ENCODE peak calls at places on chromosome 19, in eight cellular contexts. J is SK-N-SH, E is mucosa of descending colon, A is body of pancreas, B is MM.1S, U is fibroblast of lung, W is BE2C, P is breast epithelium. M is an unnamed sample. For H3K4me1, the result is how much of the 10 kb centered on the place peaks cover.

GRCh38 chr19:37980419-37980975 is 73.5 kb downstream of the SIPA1L3 start:
- DNase-seq in J (no peak), E (no peak), A (no peak), B (no peak), U (peak), W (no peak), P (no peak), M (no peak)

GRCh38 chr19:49588370-49589122 is 2.4 kb upstream of the PRR12 start:
- DNase-seq in J (no peak), E (no peak), A (no peak), B (peak), U (no peak), W (no peak), P (no peak), M (no peak)

GRCh38 chr19:48646192-48646911 is 365 bp upstream of the CA11 start:
- DNase-seq in J (peak), E (peak), A (peak), B (peak), U (peak), W (peak), P (peak), M (peak)

GRCh38 chr19:46080561-46080960 is 39.8 kb upstream of the IGFL4 start:
- DNase-seq in J (no peak), E (no peak), A (no peak), B (no peak), U (peak), W (no peak), P (no peak), M (no peak)

GRCh38 chr19:54792814-54793213 is 10.6 kb upstream of the KIR2DL4 start:
- DNase-seq in J (no peak), E (no peak), A (no peak), B (peak), U (no peak), W (no peak), P (no peak), M (no peak)

GRCh38 chr19:50651174-50651573 is 1.9 kb downstream of the C19orf81 start:
- DNase-seq in J (no peak), E (no peak), A (no peak), B (no peak), U (no peak), W (no peak), P (no peak), M (no peak)

GRCh38 chr19:33388817-33389573 is 15.5 kb downstream of the CEBPG start:
- DNase-seq in J (peak), E (peak), A (no peak), B (no peak), U (no peak), W (peak), P (no peak), M (no peak)

GRCh38 chr19:29467824-29468401 is 57.9 kb upstream of the VSTM2B start:
- DNase-seq in J (peak), E (no peak), A (no peak), B (peak), U (no peak), W (peak), P (no peak), M (no peak)

GRCh38 chr19:42023121-42023942 is 29.3 kb upstream of the ATP1A3 start:
- DNase-seq in J (peak), E (no peak), A (no peak), B (peak), U (peak), W (peak), P (no peak), M (no peak)

GRCh38 chr19:33436360-33437345 is 63.1 kb downstream of the CEBPG start:
- DNase-seq in J (peak), E (peak), A (no peak), B (no peak), U (no peak), W (peak), P (no peak), M (no peak)

GRCh38 chr19:38709671-38710415 is 34.4 kb downstream of the CAPN12 start:
- DNase-seq in J (no peak), E (no peak), A (no peak), B (no peak), U (no peak), W (no peak), P (no peak), M (no peak)

GRCh38 chr19:53192771-53193533 is at the start of gene ZNF665:
- DNase-seq in J (peak), E (peak), A (peak), B (no peak), U (peak), W (peak), P (peak), M (peak)

GRCh38 chr19:35030257-35031071 is at the start of gene SCN1B:
- DNase-seq in J (peak), E (no peak), A (peak), B (no peak), U (peak), W (peak), P (no peak), M (no peak)

GRCh38 chr19:19403373-19403901 is 2.0 kb upstream of the GATAD2A start:
- DNase-seq in J (no peak), E (no peak), A (no peak), B (no peak), U (peak), W (no peak), P (no peak), M (no peak)

GRCh38 chr19:50478901-50479715 is 2.5 kb upstream of the GARIN5A start:
- DNase-seq in J (no peak), E (no peak), A (no peak), B (no peak), U (peak), W (peak), P (no peak), M (no peak)

GRCh38 chr19:33221641-33222040 is 4.0 kb downstream of the SLC7A10 start:
- DNase-seq in J (no peak), E (no peak), A (no peak), B (no peak), U (peak), W (no peak), P (no peak), M (no peak)

GRCh38 chr19:11446271-11446651 is 10.8 kb downstream of the PRKCSH start:
- DNase-seq in J (no peak), E (no peak), A (no peak), B (no peak), U (no peak), W (no peak), P (no peak), M (no peak)

GRCh38 chr19:53388904-53389303 is 6.0 kb upstream of the ZNF765 start:
- DNase-seq in J (no peak), E (no peak), A (no peak), B (no peak), U (no peak), W (no peak), P (no peak), M (no peak)

GRCh38 chr19:51146751-51147150 is 4.7 kb downstream of the SIGLEC7 start:
- DNase-seq in J (no peak), E (peak), A (no peak), B (no peak), U (no peak), W (no peak), P (no peak), M (no peak)

GRCh38 chr19:6126335-6126974 is 9.0 kb upstream of the ACSBG2 start:
- DNase-seq in J (peak), E (no peak), A (no peak), B (peak), U (peak), W (peak), P (no peak), M (no peak)

GRCh38 chr19:33394006-33394722 is 20.7 kb downstream of the CEBPG start:
- DNase-seq in J (no peak), E (peak), A (no peak), B (no peak), U (peak), W (peak), P (no peak), M (peak)

GRCh38 chr19:48484931-48485612 is 15.9 kb downstream of the CYTH2 start:
- DNase-seq in J (no peak), E (no peak), A (no peak), B (no peak), U (no peak), W (peak), P (no peak), M (no peak)

GRCh38 chr19:53655042-53655665 is 23.4 kb downstream of the DPRX start:
- DNase-seq in J (no peak), E (no peak), A (no peak), B (no peak), U (no peak), W (no peak), P (no peak), M (no peak)

GRCh38 chr19:38975861-38976271 is 324 bp upstream of the FBXO17 start:
- DNase-seq in J (no peak), E (no peak), A (peak), B (no peak), U (peak), W (no peak), P (no peak), M (no peak)

GRCh38 chr19:6699935-6700334 is 20.5 kb downstream of the C3 start:
- DNase-seq in J (no peak), E (no peak), A (no peak), B (no peak), U (no peak), W (no peak), P (no peak), M (no peak)

GRCh38 chr19:46481187-46481586 is 9.8 kb upstream of the PNMA8A start:
- DNase-seq in J (no peak), E (no peak), A (no peak), B (no peak), U (peak), W (no peak), P (no peak), M (no peak)

GRCh38 chr19:48970923-48971395 is 5.8 kb downstream of the FTL start:
- DNase-seq in J (peak), E (peak), A (peak), B (peak), U (peak), W (peak), P (no peak), M (peak)

GRCh38 chr19:57103573-57104277 is 16.1 kb upstream of the USP29 start:
- DNase-seq in J (peak), E (no peak), A (peak), B (peak), U (peak), W (peak), P (peak), M (peak)

GRCh38 chr19:8610041-8610927 is at the start of gene ADAMTS10:
- DNase-seq in J (peak), E (no peak), A (no peak), B (no peak), U (peak), W (no peak), P (no peak), M (no peak)

GRCh38 chr19:23049256-23049655 is 46.3 kb upstream of the ZNF728 start:
- DNase-seq in J (no peak), E (no peak), A (no peak), B (no peak), U (no peak), W (no peak), P (no peak), M (no peak)

GRCh38 chr19:46608581-46609345 is 7.6 kb downstream of the CALM3 start:
- DNase-seq in J (peak), E (no peak), A (peak), B (no peak), U (no peak), W (no peak), P (no peak), M (peak)

GRCh38 chr19:45179063-45179847 is 671 bp downstream of the BLOC1S3 start:
- DNase-seq in J (peak), E (peak), A (peak), B (peak), U (peak), W (peak), P (no peak), M (no peak)

GRCh38 chr19:49684251-49684982 is 5.0 kb upstream of the ADM5 start:
- DNase-seq in J (peak), E (no peak), A (no peak), B (no peak), U (no peak), W (peak), P (no peak), M (no peak)

GRCh38 chr19:12789098-12789903 is 2.0 kb upstream of the JUNB start:
- DNase-seq in J (no peak), E (no peak), A (no peak), B (peak), U (no peak), W (peak), P (no peak), M (no peak)
- H3K4me1 ChIP-seq in J (half or more), E (under half), A (half or more), B (under half), U (under half), W (under half), P (under half), M (half or more)

GRCh38 chr19:4090351-4091220 is 23.9 kb upstream of the ZBTB7A start:
- DNase-seq in J (no peak), E (no peak), A (no peak), B (no peak), U (no peak), W (no peak), P (no peak), M (no peak)

GRCh38 chr19:4089946-4090345 is 23.2 kb upstream of the ZBTB7A start:
- DNase-seq in J (no peak), E (no peak), A (no peak), B (no peak), U (no peak), W (no peak), P (no peak), M (no peak)

GRCh38 chr19:4088975-4089374 is 22.3 kb upstream of the ZBTB7A start:
- DNase-seq in J (no peak), E (no peak), A (no peak), B (no peak), U (no peak), W (no peak), P (no peak), M (no peak)

GRCh38 chr19:4088065-4088679 is 21.5 kb upstream of the ZBTB7A start:
- DNase-seq in J (no peak), E (no peak), A (no peak), B (no peak), U (no peak), W (no peak), P (no peak), M (no peak)

DNA sequence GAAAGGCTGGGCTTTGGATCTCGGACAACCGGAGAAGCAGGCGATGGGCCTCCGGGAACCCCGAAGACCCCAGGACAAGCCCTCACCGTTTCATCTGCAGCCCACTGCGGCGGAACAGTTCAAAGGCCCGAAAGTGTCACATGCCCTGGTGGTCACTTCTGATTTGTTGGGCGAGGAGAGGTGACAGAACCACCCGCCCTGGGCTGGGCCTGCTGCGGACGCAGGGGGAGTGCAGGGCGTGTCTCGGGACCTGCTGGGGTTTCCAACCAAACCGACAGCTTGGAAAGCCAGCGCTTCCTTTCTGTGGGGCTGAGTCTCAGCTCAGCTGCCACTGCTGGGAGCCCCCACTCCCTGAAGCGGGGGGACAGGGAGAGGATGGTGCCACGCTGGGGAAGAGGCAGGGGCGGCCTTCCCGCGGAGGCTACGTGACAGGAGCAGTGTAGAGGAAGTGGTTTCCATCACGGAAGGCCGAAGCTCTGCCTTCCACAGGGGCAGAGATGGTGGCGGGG is 22.8 kb upstream of the ZBTB7A start:
- DNase-seq in J (no peak), E (peak), A (no peak), B (no peak), U (no peak), W (no peak), P (no peak), M (no peak)
- H3K4me3 ChIP-seq in J (no peak), E (no peak), A (no peak), B (no peak), U (no peak), W (no peak), P (peak), M (peak)

GRCh38 chr19:12995596-12996541 is 594 bp downstream of the NFIX start:
- DNase-seq in J (peak), E (no peak), A (no peak), B (no peak), U (no peak), W (no peak), P (no peak), M (no peak)
- H3K4me1 ChIP-seq in J (under half), E (under half), A (under half), B (under half), U (under half), W (under half), P (under half), M (under half)

DNA sequence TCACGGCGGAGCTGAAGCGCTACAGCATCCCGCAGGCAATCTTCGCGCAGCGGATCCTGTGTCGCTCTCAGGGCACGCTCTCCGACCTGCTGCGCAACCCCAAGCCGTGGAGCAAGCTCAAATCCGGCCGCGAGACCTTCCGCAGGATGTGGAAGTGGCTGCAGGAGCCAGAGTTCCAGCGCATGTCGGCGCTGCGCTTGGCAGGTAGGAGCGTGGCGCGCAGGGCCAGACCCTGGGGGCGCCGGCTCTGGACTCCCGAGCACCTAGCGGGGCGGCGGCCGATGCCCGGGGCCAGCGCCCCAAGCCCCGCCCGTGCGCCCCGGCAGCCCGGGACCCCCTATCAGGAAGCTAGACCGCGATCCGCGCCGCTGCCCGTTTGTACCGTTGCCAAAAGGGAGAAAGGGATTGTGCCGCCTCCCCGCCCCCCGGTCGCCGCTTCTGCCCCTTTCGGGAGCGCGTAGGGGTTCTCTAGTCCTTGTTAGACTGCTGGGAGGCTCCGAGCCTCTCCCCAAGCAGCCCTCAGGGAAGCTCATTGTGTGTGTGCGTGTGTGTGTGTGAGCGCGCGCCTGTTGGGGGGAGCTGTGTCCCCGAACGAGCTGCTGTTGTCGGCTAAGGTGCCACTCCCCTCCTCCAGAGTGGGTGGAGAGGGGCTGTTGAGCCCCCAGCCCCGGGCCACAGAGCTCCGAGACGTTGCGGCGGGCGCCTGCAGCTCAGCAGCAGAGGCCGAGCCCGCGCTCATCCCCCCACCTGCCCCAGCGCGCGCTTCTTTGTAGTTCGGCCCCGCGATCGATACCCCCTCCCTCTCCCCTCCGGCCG is 1.6 kb downstream of the ONECUT3 start:
- DNase-seq in J (no peak), E (no peak), A (no peak), B (no peak), U (peak), W (no peak), P (no peak), M (no peak)
- H3K4me3 ChIP-seq in J (no peak), E (no peak), A (no peak), B (no peak), U (no peak), W (no peak), P (no peak), M (no peak)

DNA sequence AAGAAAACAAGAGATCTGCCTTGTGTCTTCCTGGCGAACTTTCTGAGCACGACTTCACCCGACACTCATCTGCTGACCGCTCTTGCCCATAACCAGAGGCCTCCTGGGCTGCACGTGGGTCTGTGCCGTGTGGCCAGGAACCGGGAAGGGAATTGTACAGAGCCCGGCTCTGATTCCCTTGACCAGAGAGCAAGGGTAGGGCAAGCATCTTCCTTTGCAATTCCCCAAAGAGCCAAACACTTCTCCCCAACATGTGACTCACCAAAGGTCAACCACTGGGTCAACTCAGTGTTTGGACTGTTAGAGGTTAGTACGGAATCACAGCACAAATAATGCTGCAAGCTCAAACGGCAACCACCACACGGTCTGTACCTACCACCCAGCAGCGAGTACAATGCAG is 48.9 kb downstream of the KLF2 start:
- DNase-seq in J (no peak), E (no peak), A (no peak), B (no peak), U (peak), W (no peak), P (no peak), M (peak)
- H3K4me1 ChIP-seq in J (under half), E (under half), A (under half), B (under half), U (under half), W (under half), P (under half), M (under half)

GRCh38 chr19:18203863-18204393 is at the start of gene RAB3A:
- DNase-seq in J (peak), E (peak), A (peak), B (peak), U (peak), W (peak), P (peak), M (peak)

GRCh38 chr19:18204394-18205179 is 745 bp upstream of the RAB3A start:
- DNase-seq in J (peak), E (no peak), A (peak), B (no peak), U (no peak), W (peak), P (no peak), M (peak)

GRCh38 chr19:18205180-18205915 is 1.5 kb upstream of the RAB3A start:
- DNase-seq in J (peak), E (peak), A (peak), B (peak), U (peak), W (peak), P (peak), M (peak)

GRCh38 chr19:18208098-18208951 is 4.5 kb upstream of the RAB3A start:
- DNase-seq in J (peak), E (no peak), A (peak), B (peak), U (peak), W (peak), P (no peak), M (no peak)

DNA sequence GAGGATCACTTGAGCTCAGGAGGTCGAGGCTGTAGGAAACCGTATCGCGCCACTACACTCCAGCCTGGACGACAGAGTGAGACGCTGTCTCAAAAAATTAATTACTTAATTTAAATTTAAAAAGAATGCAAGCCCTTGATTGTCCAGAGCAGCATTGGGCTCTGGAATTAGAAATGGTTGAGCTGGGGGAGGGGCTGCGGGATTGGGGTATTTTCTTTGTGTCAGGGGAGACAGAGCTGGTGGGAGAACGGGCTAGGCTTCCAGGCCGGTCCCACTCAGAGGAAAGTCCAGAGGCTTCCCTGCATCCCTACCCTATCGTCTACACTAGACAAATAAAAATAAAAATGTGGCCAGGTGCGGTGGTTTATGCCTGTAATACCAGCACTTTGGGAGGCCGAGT is 2.2 kb upstream of the RAB3A start:
- DNase-seq in J (no peak), E (no peak), A (no peak), B (no peak), U (no peak), W (no peak), P (no peak), M (no peak)
- H3K4me3 ChIP-seq in J (no peak), E (no peak), A (no peak), B (no peak), U (no peak), W (no peak), P (no peak), M (no peak)

GRCh38 chr19:40279761-40280607 is 5.2 kb downstream of the AKT2 start:
- DNase-seq in J (peak), E (no peak), A (no peak), B (no peak), U (no peak), W (no peak), P (no peak), M (no peak)

GRCh38 chr19:40279120-40279551 is 6.0 kb downstream of the AKT2 start:
- DNase-seq in J (peak), E (peak), A (no peak), B (no peak), U (peak), W (no peak), P (no peak), M (peak)

GRCh38 chr19:40274585-40275544 is 10.3 kb downstream of the AKT2 start:
- DNase-seq in J (no peak), E (no peak), A (no peak), B (no peak), U (no peak), W (no peak), P (no peak), M (no peak)

GRCh38 chr19:40278361-40279045 is 6.6 kb downstream of the AKT2 start:
- DNase-seq in J (no peak), E (no peak), A (no peak), B (no peak), U (no peak), W (no peak), P (no peak), M (no peak)

GRCh38 chr19:40277356-40277755 is 7.8 kb downstream of the AKT2 start:
- DNase-seq in J (no peak), E (no peak), A (no peak), B (no peak), U (no peak), W (no peak), P (no peak), M (no peak)
- H3K4me1 ChIP-seq in J (under half), E (under half), A (half or more), B (under half), U (under half), W (under half), P (under half), M (half or more)

M was measured in tibial nerve.